ENCODE peak calls at places on chromosomes 4 and X, in seven cellular contexts. X is hepatocyte, B is GM23338, D is PC-3, K is SK-N-SH, I is HCT116, A is OCI-LY7. U is an unnamed sample.

GRCh38 chr4:5463361-5463760 is 245.0 kb downstream of the EVC2 start:
- DNase-seq in X (no peak), B (no peak), D (no peak), K (no peak), I (no peak), A (no peak), U (no peak)

GRCh38 chr4:78410651-78411050 is 140.9 kb upstream of the ANXA3 start:
- DNase-seq in X (no peak), B (no peak), D (peak; percentile 25), K (no peak), I (no peak), A (no peak), U (no peak)

GRCh38 chr4:1410491-1411325 is 4.5 kb upstream of the NKX1-1 start:
- DNase-seq in X (peak; percentile 87), B (peak; percentile 95), D (peak; percentile 28), K (peak; percentile 48), I (no peak), A (peak; percentile 38), U (peak; percentile 33)

GRCh38 chrX:39336709-39337294 is 535.5 kb downstream of the MID1IP1 start:
- DNase-seq in X (peak; percentile 51), B (no peak), D (no peak), K (no peak), I (no peak), A (no peak), U (peak; percentile 83)

GRCh38 chrX:17919896-17920446 is 58.9 kb upstream of the RAI2 start:
- DNase-seq in X (peak; percentile 8), B (no peak), D (no peak), K (no peak), I (no peak), A (no peak), U (no peak)

GRCh38 chrX:39576081-39576701 is 521.6 kb downstream of the BCOR start:
- DNase-seq in X (no peak), B (peak; percentile 6), D (no peak), K (peak; percentile 57), I (no peak), A (no peak), U (no peak)

GRCh38 chr4:158016511-158016910 is 156.3 kb downstream of the GASK1B start:
- DNase-seq in X (no peak), B (no peak), D (no peak), K (no peak), I (no peak), A (no peak), U (no peak)

GRCh38 chr4:140076307-140076706 is 77.7 kb downstream of the MAML3 start:
- DNase-seq in X (no peak), B (no peak), D (no peak), K (no peak), I (no peak), A (no peak), U (no peak)

GRCh38 chr4:88008133-88008621 is 742 bp downstream of the PKD2 start:
- DNase-seq in X (peak; percentile 67), B (peak; percentile 86), D (peak; percentile 35), K (peak; percentile 81), I (no peak), A (peak; percentile 37), U (peak; percentile 43)

GRCh38 chr4:36187723-36188333 is 56.5 kb downstream of the ARAP2 start:
- DNase-seq in X (peak; percentile 26), B (peak; percentile 63), D (peak; percentile 47), K (no peak), I (peak; percentile 3), A (peak; percentile 4), U (peak; percentile 23)

GRCh38 chrX:106177106-106177981 is 9.2 kb downstream of the PWWP3B start:
- DNase-seq in X (peak; percentile 67), B (peak; percentile 85), D (no peak), K (no peak), I (no peak), A (no peak), U (no peak)

GRCh38 chrX:151226941-151227340 is 50.6 kb downstream of the GPR50 start:
- DNase-seq in X (no peak), B (no peak), D (no peak), K (no peak), I (no peak), A (no peak), U (no peak)

GRCh38 chrX:151228935-151229334 is 52.6 kb downstream of the GPR50 start:
- DNase-seq in X (no peak), B (no peak), D (no peak), K (no peak), I (no peak), A (no peak), U (no peak)

GRCh38 chrX:151227637-151228036 is 51.3 kb downstream of the GPR50 start:
- DNase-seq in X (peak; percentile 4), B (peak; percentile 44), D (no peak), K (no peak), I (no peak), A (no peak), U (no peak)

DNA sequence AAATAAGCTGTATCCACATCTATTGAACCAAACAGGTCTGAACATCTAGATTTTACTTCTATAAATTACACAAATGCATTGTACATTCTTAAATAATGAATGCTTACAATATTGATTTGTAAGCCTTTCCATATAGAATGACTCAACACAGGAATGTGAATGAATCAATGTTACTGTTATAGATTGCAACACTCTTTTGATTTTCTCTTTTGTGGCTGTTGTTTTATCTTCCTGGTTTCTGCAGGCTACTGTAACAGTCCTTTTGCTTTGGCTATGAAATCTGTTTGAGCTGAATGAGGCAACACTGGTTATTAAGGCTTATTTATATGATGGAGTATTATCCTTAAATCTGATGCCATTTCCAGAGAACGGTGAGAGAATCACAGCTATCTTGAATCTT is 49.5 kb downstream of the GPR50 start:
- DNase-seq in X (no peak), B (no peak), D (peak; percentile 20), K (no peak), I (no peak), A (no peak), U (no peak)
- H3K9me2 ChIP-seq in X (no peaks in the 10 kb centered on the region), B (no peaks in the 10 kb centered on the region), D (no peaks in the 10 kb centered on the region), K (no peaks in the 10 kb centered on the region), I (no peaks in the 10 kb centered on the region), A (no peaks in the 10 kb centered on the region), U (no peaks in the 10 kb centered on the region)

GRCh38 chrX:101460669-101461068 is 24.6 kb upstream of the ARMCX4 start:
- DNase-seq in X (no peak), B (no peak), D (no peak), K (no peak), I (no peak), A (no peak), U (no peak)

GRCh38 chrX:101462892-101463291 is 22.4 kb upstream of the ARMCX4 start:
- DNase-seq in X (no peak), B (peak; percentile 52), D (peak; percentile 63), K (peak; percentile 38), I (peak; percentile 15), A (peak; percentile 8), U (peak; percentile 13)
- TF ChIP-seq CTCF in X (peak; percentile 12), B (peak; percentile 56), D (peak; percentile 56), K (peak; percentile 53), I (peak; percentile 23), A (peak; percentile 41), U (peak; percentile 42)

DNA sequence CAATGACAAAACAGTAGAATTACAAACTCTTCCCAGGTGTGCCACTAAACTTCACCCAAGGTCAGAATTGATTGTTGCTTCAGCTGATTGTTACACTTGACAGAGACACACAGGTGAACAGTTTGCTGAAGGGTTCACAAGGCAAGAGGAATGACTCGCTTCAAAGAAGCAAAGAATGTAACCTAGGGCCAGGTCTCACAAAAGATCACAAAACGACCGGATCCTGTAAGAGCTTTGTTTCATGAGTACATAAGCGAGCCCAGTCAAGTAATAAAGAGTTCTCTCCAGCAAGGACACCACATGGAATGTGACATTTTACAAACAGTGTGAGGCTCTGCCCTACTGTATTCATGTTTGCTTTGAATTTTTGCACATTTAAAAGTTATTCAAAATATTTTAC is 9.1 kb downstream of the LNX1 start:
- DNase-seq in X (no peak), B (no peak), D (no peak), K (no peak), I (no peak), A (no peak), U (no peak)
- H3K9me2 ChIP-seq in X (no peaks in the 10 kb centered on the region), B (no peaks in the 10 kb centered on the region), D (no peaks in the 10 kb centered on the region), K (no peaks in the 10 kb centered on the region), I (no peaks in the 10 kb centered on the region), A (no peaks in the 10 kb centered on the region), U (no peaks in the 10 kb centered on the region)

GRCh38 chr4:142917678-142918077 is 71.6 kb upstream of the INPP4B start:
- DNase-seq in X (no peak), B (peak; percentile 6), D (peak; percentile 42), K (no peak), I (no peak), A (no peak), U (no peak)
- TF ChIP-seq CTCF in X (no peak), B (no peak), D (peak; percentile 50), K (no peak), I (no peak), A (no peak), U (no peak)

DNA sequence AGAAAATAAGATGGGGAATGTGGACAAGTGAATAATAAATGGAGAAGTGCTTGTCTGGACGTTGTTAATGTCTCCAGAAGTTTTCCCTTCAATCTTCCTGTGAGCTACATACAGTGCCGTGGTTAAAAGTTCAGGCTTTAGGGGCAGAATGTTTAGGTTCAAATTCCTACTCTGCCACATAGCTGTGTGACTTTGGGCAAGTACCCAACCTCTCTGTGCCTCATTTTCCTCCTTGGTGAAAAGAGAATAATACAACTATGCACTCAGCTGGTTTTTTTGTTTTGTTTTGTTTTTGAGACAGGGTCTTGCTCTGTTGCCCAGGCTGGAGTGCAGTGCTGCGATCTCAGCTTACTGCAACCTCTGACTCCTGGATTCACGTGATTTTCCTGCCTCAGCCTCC is 143.5 kb downstream of the CHIC2 start:
- DNase-seq in X (no peak), B (no peak), D (no peak), K (no peak), I (no peak), A (no peak), U (no peak)
- H3K9me2 ChIP-seq in X (no peaks in the 10 kb centered on the region), B (no peaks in the 10 kb centered on the region), D (no peaks in the 10 kb centered on the region), K (no peaks in the 10 kb centered on the region), I (no peaks in the 10 kb centered on the region), A (no peaks in the 10 kb centered on the region), U (no peaks in the 10 kb centered on the region)

U was measured in MM.1S.